ENCODE peak calls at places on chromosomes 5 and 9, in six cellular contexts. One of them, this sample, is unnamed.

GRCh38 chr5:7493622-7494021 is 97.7 kb downstream of the ADCY2 start:
- DNase-seq in fibroblast of lung: no peak
- DNase-seq in hepatocyte: no peak
- DNase-seq in PC-3: no peak
- DNase-seq in PC-9: no peak
- DNase-seq in astrocyte: no peak
- DNase-seq in this sample: no peak

GRCh38 chr9:133585481-133586367 is 23.5 kb downstream of the FAM163B start:
- DNase-seq in fibroblast of lung: no peak
- DNase-seq in hepatocyte: no peak
- DNase-seq in PC-3: no peak
- DNase-seq in PC-9: no peak
- DNase-seq in astrocyte: no peak
- DNase-seq in this sample: no peak

GRCh38 chr5:36407396-36407795 is 105.7 kb upstream of the RANBP3L start:
- DNase-seq in fibroblast of lung: peak; percentile 90
- DNase-seq in hepatocyte: no peak
- DNase-seq in PC-3: no peak
- DNase-seq in PC-9: no peak
- DNase-seq in astrocyte: peak; percentile 91
- DNase-seq in this sample: peak; percentile 63

GRCh38 chr5:32785639-32786216 is 74.6 kb downstream of the NPR3 start:
- DNase-seq in fibroblast of lung: peak; percentile 92
- DNase-seq in hepatocyte: no peak
- DNase-seq in PC-3: peak; percentile 73
- DNase-seq in PC-9: peak; percentile 91
- DNase-seq in astrocyte: peak; percentile 93
- DNase-seq in this sample: no peak

GRCh38 chr5:149830579-149830978 is 100.5 kb downstream of the PPARGC1B start:
- DNase-seq in fibroblast of lung: no peak
- DNase-seq in hepatocyte: no peak
- DNase-seq in PC-3: no peak
- DNase-seq in PC-9: no peak
- DNase-seq in astrocyte: no peak
- DNase-seq in this sample: no peak

GRCh38 chr5:11596185-11596584 is 308.1 kb downstream of the CTNND2 start:
- DNase-seq in fibroblast of lung: peak; percentile 68
- DNase-seq in hepatocyte: no peak
- DNase-seq in PC-3: peak; percentile 14
- DNase-seq in PC-9: no peak
- DNase-seq in astrocyte: peak; percentile 58
- DNase-seq in this sample: no peak

GRCh38 chr9:81461196-81461595 is 228.2 kb downstream of the TLE1 start:
- DNase-seq in fibroblast of lung: peak; percentile 84
- DNase-seq in hepatocyte: no peak
- DNase-seq in PC-3: no peak
- DNase-seq in PC-9: no peak
- DNase-seq in astrocyte: peak; percentile 79
- DNase-seq in this sample: no peak

GRCh38 chr9:113154471-113154870 is 3.7 kb downstream of the SLC31A2 start:
- DNase-seq in fibroblast of lung: peak; percentile 80
- DNase-seq in hepatocyte: no peak
- DNase-seq in PC-3: peak; percentile 67
- DNase-seq in PC-9: no peak
- DNase-seq in astrocyte: peak; percentile 74
- DNase-seq in this sample: peak; percentile 77

GRCh38 chr5:1093361-1093760 is 18.5 kb downstream of the SLC12A7 start:
- DNase-seq in fibroblast of lung: no peak
- DNase-seq in hepatocyte: no peak
- DNase-seq in PC-3: no peak
- DNase-seq in PC-9: no peak
- DNase-seq in astrocyte: no peak
- DNase-seq in this sample: no peak
- TF ChIP-seq EZH2 in fibroblast of lung: no peak
- TF ChIP-seq EZH2 in hepatocyte: no peak
- TF ChIP-seq EZH2 in PC-3: no peak
- TF ChIP-seq EZH2 in PC-9: no peak
- TF ChIP-seq EZH2 in astrocyte: no peak
- TF ChIP-seq EZH2 in this sample: no peak

GRCh38 chr9:69835412-69836080 is 14.9 kb downstream of the CFAP95 start:
- DNase-seq in fibroblast of lung: no peak
- DNase-seq in hepatocyte: no peak
- DNase-seq in PC-3: no peak
- DNase-seq in PC-9: no peak
- DNase-seq in astrocyte: no peak
- DNase-seq in this sample: no peak
- H3K27me3 ChIP-seq in fibroblast of lung: no peaks in the 10 kb centered on the region
- H3K27me3 ChIP-seq in hepatocyte: no peaks in the 10 kb centered on the region
- H3K27me3 ChIP-seq in PC-3: no peaks in the 10 kb centered on the region
- H3K27me3 ChIP-seq in PC-9: no peaks in the 10 kb centered on the region
- H3K27me3 ChIP-seq in astrocyte: no peaks in the 10 kb centered on the region
- H3K27me3 ChIP-seq in this sample: peaks cover 4% of the 10 kb centered on the region

GRCh38 chr9:37026085-37026935 is 7.8 kb downstream of the PAX5 start:
- DNase-seq in fibroblast of lung: no peak
- DNase-seq in hepatocyte: no peak
- DNase-seq in PC-3: no peak
- DNase-seq in PC-9: no peak
- DNase-seq in astrocyte: no peak
- DNase-seq in this sample: peak; percentile 31
- H3K4me1 ChIP-seq in fibroblast of lung: no peaks in the 10 kb centered on the region
- H3K4me1 ChIP-seq in hepatocyte: peaks cover 13% of the 10 kb centered on the region
- H3K4me1 ChIP-seq in PC-3: no peaks in the 10 kb centered on the region
- H3K4me1 ChIP-seq in PC-9: no peaks in the 10 kb centered on the region
- H3K4me1 ChIP-seq in astrocyte: peaks cover 13% of the 10 kb centered on the region
- H3K4me1 ChIP-seq in this sample: no peaks in the 10 kb centered on the region

GRCh38 chr5:103407399-103407798 is 148.8 kb downstream of the MACIR start:
- DNase-seq in fibroblast of lung: peak; percentile 81
- DNase-seq in hepatocyte: no peak
- DNase-seq in PC-3: no peak
- DNase-seq in PC-9: no peak
- DNase-seq in astrocyte: peak; percentile 75
- DNase-seq in this sample: peak; percentile 47

GRCh38 chr5:103409013-103409670 is 150.6 kb downstream of the MACIR start:
- DNase-seq in fibroblast of lung: no peak
- DNase-seq in hepatocyte: no peak
- DNase-seq in PC-3: peak; percentile 46
- DNase-seq in PC-9: peak; percentile 43
- DNase-seq in astrocyte: no peak
- DNase-seq in this sample: no peak

GRCh38 chr5:103411721-103412120 is 150.9 kb downstream of the NUDT12 start:
- DNase-seq in fibroblast of lung: no peak
- DNase-seq in hepatocyte: no peak
- DNase-seq in PC-3: no peak
- DNase-seq in PC-9: no peak
- DNase-seq in astrocyte: no peak
- DNase-seq in this sample: no peak

GRCh38 chr5:103410174-103410573 is 151.6 kb downstream of the MACIR start:
- DNase-seq in fibroblast of lung: no peak
- DNase-seq in hepatocyte: no peak
- DNase-seq in PC-3: no peak
- DNase-seq in PC-9: no peak
- DNase-seq in astrocyte: no peak
- DNase-seq in this sample: no peak

GRCh38 chr5:103408408-103408807 is 149.8 kb downstream of the MACIR start:
- DNase-seq in fibroblast of lung: no peak
- DNase-seq in hepatocyte: no peak
- DNase-seq in PC-3: no peak
- DNase-seq in PC-9: no peak
- DNase-seq in astrocyte: no peak
- DNase-seq in this sample: no peak
- TF ChIP-seq EZH2 in fibroblast of lung: no peak
- TF ChIP-seq EZH2 in hepatocyte: no peak
- TF ChIP-seq EZH2 in PC-3: no peak
- TF ChIP-seq EZH2 in PC-9: no peak
- TF ChIP-seq EZH2 in astrocyte: no peak
- TF ChIP-seq EZH2 in this sample: no peak

DNA sequence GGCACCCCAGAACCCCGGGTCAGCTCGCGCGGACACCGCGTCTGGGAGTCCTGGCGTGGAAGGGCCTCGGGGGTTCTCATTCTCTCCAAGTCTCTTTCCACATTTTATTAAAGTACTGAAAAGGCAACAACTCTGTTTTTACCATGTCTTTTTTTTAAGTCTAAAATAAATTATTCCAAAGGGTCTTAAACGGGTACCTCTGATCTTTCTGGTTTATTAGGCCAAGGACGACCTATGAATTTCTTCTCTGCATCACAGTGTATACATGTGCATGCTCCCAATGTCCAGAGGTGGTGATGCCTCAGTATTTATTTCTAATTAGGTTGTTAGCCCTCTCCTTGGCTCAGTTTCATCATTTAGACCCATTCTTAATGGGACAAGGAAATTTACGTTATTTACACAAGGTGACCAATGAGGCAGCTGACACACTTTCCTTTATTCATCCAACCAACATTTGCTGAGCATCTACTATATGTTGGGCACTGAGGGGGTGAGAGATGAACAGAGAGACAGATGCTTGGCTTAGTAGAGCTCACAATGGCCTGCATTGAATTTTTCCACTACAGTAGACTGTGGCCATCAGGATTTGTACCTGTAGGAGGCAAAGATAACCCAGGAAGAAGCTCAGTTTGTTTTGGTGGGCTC is 7.6 kb upstream of the OTP start:
- DNase-seq in fibroblast of lung: no peak
- DNase-seq in hepatocyte: no peak
- DNase-seq in PC-3: no peak
- DNase-seq in PC-9: no peak
- DNase-seq in astrocyte: no peak
- DNase-seq in this sample: no peak
- H3K27me3 ChIP-seq in fibroblast of lung: peaks cover 56% of the 10 kb centered on the region
- H3K27me3 ChIP-seq in hepatocyte: peaks cover 96% of the 10 kb centered on the region
- H3K27me3 ChIP-seq in PC-3: peaks cover 39% of the 10 kb centered on the region
- H3K27me3 ChIP-seq in PC-9: peaks cover 23% of the 10 kb centered on the region
- H3K27me3 ChIP-seq in astrocyte: peaks cover 98% of the 10 kb centered on the region
- H3K27me3 ChIP-seq in this sample: peaks cover 72% of the 10 kb centered on the region

DNA sequence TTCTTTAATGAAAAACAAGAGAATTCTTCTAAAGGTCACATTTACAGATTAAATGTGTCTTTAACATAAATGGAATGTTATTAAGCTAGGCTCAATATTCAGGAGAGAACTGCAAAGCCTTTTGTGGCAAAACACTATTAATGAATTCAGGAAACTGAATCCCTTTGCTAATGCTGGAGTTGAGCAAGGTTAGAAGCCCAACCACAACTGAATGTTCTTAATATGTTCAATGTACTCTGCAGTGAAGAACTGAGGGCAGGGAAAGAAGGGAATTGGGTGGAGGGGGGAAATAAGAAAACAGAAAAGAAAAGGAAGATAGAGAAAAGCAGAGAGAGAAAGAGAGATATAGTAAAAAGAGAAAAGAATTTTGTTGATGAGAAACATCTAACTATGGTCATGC is 276.7 kb upstream of the TMEM161B start:
- DNase-seq in fibroblast of lung: no peak
- DNase-seq in hepatocyte: no peak
- DNase-seq in PC-3: no peak
- DNase-seq in PC-9: no peak
- DNase-seq in astrocyte: no peak
- DNase-seq in this sample: no peak
- H3K4me1 ChIP-seq in fibroblast of lung: no peaks in the 10 kb centered on the region
- H3K4me1 ChIP-seq in hepatocyte: no peaks in the 10 kb centered on the region
- H3K4me1 ChIP-seq in PC-3: no peaks in the 10 kb centered on the region
- H3K4me1 ChIP-seq in PC-9: no peaks in the 10 kb centered on the region
- H3K4me1 ChIP-seq in astrocyte: peaks cover 2% of the 10 kb centered on the region
- H3K4me1 ChIP-seq in this sample: no peaks in the 10 kb centered on the region

GRCh38 chr9:96243798-96244197 is 58.2 kb downstream of the HSD17B3 start:
- DNase-seq in fibroblast of lung: no peak
- DNase-seq in hepatocyte: no peak
- DNase-seq in PC-3: no peak
- DNase-seq in PC-9: no peak
- DNase-seq in astrocyte: no peak
- DNase-seq in this sample: no peak
- TF ChIP-seq EZH2 in fibroblast of lung: no peak
- TF ChIP-seq EZH2 in hepatocyte: no peak
- TF ChIP-seq EZH2 in PC-3: no peak
- TF ChIP-seq EZH2 in PC-9: no peak
- TF ChIP-seq EZH2 in astrocyte: no peak
- TF ChIP-seq EZH2 in this sample: no peak

GRCh38 chr5:135497971-135498661 is 37.6 kb downstream of the NEUROG1 start:
- DNase-seq in fibroblast of lung: no peak
- DNase-seq in hepatocyte: no peak
- DNase-seq in PC-3: peak; percentile 47
- DNase-seq in PC-9: no peak
- DNase-seq in astrocyte: no peak
- DNase-seq in this sample: peak; percentile 29
- H3K27me3 ChIP-seq in fibroblast of lung: no peaks in the 10 kb centered on the region
- H3K27me3 ChIP-seq in hepatocyte: peaks cover 40% of the 10 kb centered on the region
- H3K27me3 ChIP-seq in PC-3: no peaks in the 10 kb centered on the region
- H3K27me3 ChIP-seq in PC-9: peaks cover 22% of the 10 kb centered on the region
- H3K27me3 ChIP-seq in astrocyte: peaks cover 22% of the 10 kb centered on the region
- H3K27me3 ChIP-seq in this sample: peaks cover 8% of the 10 kb centered on the region

This sample was measured in GM23248.